ENCODE peak calls at places on chromosomes 7 and 10, in ten cellular contexts. B is Peyer's patch, M is A549, D is stomach, Y is H54, V is GM12878, U is K562, K is spleen, E is HCT116, W is breast epithelium. L is an unnamed sample.

GRCh38 chr7:91533996-91534395 is 269.8 kb downstream of the FZD1 start:
- DNase-seq in Y (no peak), U (no peak), V (no peak), E (no peak), M (no peak), B (no peak), W (no peak), K (no peak), D (no peak), L (no peak)

GRCh38 chr10:5466451-5466996 is 32.8 kb downstream of the CALML5 start:
- DNase-seq in E (no peak), D (peak; percentile 87), K (no peak), M (no peak), V (no peak), W (peak; percentile 79), Y (no peak), B (no peak), U (peak; percentile 74), L (peak; percentile 88)

GRCh38 chr7:93821463-93821862 is 69.1 kb downstream of the TFPI2 start:
- DNase-seq in W (no peak), D (no peak), Y (no peak), U (no peak), M (no peak), V (no peak), B (no peak), E (no peak), K (no peak), L (no peak)

GRCh38 chr10:5293691-5294550 is 70.8 kb upstream of the UCN3 start:
- DNase-seq in Y (peak; percentile 42), U (peak; percentile 20), W (no peak), K (peak; percentile 87), M (peak; percentile 77), D (peak; percentile 76), V (no peak), B (peak; percentile 49), E (peak; percentile 54), L (no peak)

GRCh38 chr7:142838461-142839213 is 16.2 kb upstream of the EPHB6 start:
- DNase-seq in B (no peak), Y (no peak), M (no peak), V (no peak), E (no peak), D (no peak), W (no peak), K (no peak), U (peak; percentile 70), L (no peak)

GRCh38 chr7:46559194-46559576 is 638.1 kb upstream of the IGFBP3 start:
- DNase-seq in B (no peak), K (no peak), V (no peak), U (no peak), M (no peak), Y (no peak), E (no peak), W (no peak), D (no peak), L (no peak)

GRCh38 chr10:31761156-31761555 is 167.5 kb downstream of the ARHGAP12 start:
- DNase-seq in M (no peak), V (no peak), E (no peak), B (no peak), K (no peak), D (no peak), U (no peak), Y (no peak), W (no peak), L (no peak)

GRCh38 chr7:95718556-95719410 is 53.6 kb upstream of the DYNC1I1 start:
- DNase-seq in E (peak; percentile 7), D (no peak), K (no peak), M (peak; percentile 21), Y (no peak), U (no peak), B (no peak), W (no peak), V (no peak), L (no peak)

GRCh38 chr10:78071140-78071856 is 37.6 kb downstream of the RPS24 start:
- DNase-seq in K (no peak), V (no peak), E (no peak), U (no peak), B (no peak), Y (no peak), D (no peak), W (no peak), M (no peak), L (no peak)

GRCh38 chr7:101124376-101125056 is 2.4 kb upstream of the SERPINE1 start:
- DNase-seq in V (no peak), B (no peak), U (no peak), Y (no peak), K (no peak), M (peak; percentile 76), E (no peak), D (no peak), W (no peak), L (no peak)

GRCh38 chr10:44828515-44829142 is 82.5 kb upstream of the TMEM72 start:
- DNase-seq in D (no peak), K (no peak), B (no peak), U (no peak), V (no peak), M (no peak), W (no peak), E (no peak), Y (no peak), L (no peak)

GRCh38 chr7:19648791-19649190 is 60.0 kb downstream of the POLR1F start:
- DNase-seq in E (no peak), W (no peak), B (no peak), D (no peak), K (no peak), V (no peak), M (no peak), U (no peak), Y (no peak), L (no peak)

GRCh38 chr10:37263304-37263703 is 137.9 kb downstream of the ANKRD30A start:
- DNase-seq in Y (no peak), W (no peak), E (no peak), U (no peak), M (no peak), K (no peak), D (no peak), V (no peak), B (no peak), L (no peak)

GRCh38 chr7:150376560-150376959 is 2.6 kb upstream of the ZNF775 start:
- DNase-seq in D (no peak), E (no peak), M (no peak), U (no peak), V (no peak), B (no peak), W (no peak), Y (no peak), K (no peak), L (no peak)

GRCh38 chr7:150378115-150378852 is 846 bp upstream of the ZNF775 start:
- DNase-seq in W (peak; percentile 67), E (peak; percentile 19), D (peak; percentile 66), M (peak; percentile 72), B (peak; percentile 70), Y (peak; percentile 85), U (peak; percentile 71), K (peak; percentile 84), V (no peak), L (peak; percentile 76)

GRCh38 chr7:150375662-150376521 is 3.2 kb upstream of the ZNF775 start:
- DNase-seq in D (no peak), K (no peak), V (no peak), E (no peak), W (no peak), U (no peak), M (no peak), B (no peak), Y (no peak), L (no peak)

GRCh38 chr7:150378853-150379589 is at the start of gene ZNF775:
- DNase-seq in U (peak; percentile 100), K (peak; percentile 98), W (peak; percentile 95), Y (peak; percentile 99), B (peak; percentile 94), D (peak; percentile 97), V (no peak), E (peak; percentile 85), M (peak; percentile 100), L (peak; percentile 98)

DNA sequence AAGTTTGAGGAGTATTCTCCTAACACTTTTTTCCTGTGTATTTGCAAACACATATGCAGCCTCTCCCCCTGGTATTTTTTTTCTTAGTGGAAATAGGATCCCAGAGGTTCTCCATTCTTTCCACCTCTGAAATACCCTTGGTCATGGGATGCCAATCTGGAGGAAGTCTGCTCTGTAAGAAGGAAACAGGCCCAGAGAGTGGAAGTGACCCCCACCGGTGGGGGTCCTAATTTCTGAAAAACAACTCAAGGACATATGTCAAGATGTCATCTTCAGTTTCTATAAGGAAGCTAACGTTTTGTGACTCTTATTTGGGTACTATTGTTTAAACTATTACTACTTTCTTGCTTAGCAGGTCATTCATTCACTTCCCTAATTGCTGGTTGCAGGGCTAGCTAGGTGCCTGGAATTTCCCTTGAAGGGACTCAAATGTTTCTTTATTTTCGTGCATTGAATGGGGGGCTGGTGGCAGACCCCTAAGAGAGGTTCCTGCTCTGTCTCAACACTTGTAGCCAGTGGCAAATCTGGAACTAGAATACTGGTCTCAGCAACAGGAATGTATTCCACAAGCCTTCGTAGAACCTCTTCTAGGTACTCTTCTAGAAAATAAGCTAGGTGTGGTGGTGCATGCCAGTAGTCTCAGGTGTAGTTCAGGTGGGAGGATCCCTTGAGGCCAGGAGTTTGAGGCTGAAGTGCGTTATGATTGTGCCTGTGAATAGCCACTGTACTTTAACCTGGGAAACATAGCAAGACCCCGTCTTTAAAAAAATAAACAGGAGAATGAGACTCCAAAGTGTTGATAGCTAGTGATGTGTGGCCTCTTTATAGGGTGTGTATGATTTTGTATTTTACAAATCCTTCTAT is 1.8 kb upstream of the ZNF775 start:
- DNase-seq in M (no peak), K (no peak), U (no peak), E (no peak), Y (no peak), W (no peak), B (no peak), V (no peak), D (no peak), L (no peak)
- TF ChIP-seq POLR2A in M (no peak), K (no peak), U (no peak), E (no peak), Y (no peak), W (no peak), B (no peak), V (no peak), D (no peak), L (no peak)

GRCh38 chr10:30432631-30433285 is 1.2 kb upstream of the MAP3K8 start:
- DNase-seq in E (peak; percentile 74), D (no peak), U (peak; percentile 32), K (peak; percentile 82), V (no peak), W (no peak), M (peak; percentile 55), B (no peak), Y (no peak), L (peak; percentile 70)
- TF ChIP-seq POLR2A in E (no peak), D (no peak), U (no peak), K (no peak), V (no peak), W (no peak), M (no peak), B (no peak), Y (no peak), L (no peak)

GRCh38 chr7:3578399-3578798 is 277.3 kb downstream of the SDK1 start:
- DNase-seq in K (no peak), D (no peak), M (no peak), E (no peak), W (no peak), V (no peak), B (no peak), Y (no peak), U (no peak), L (no peak)
- TF ChIP-seq POLR2A in K (no peak), D (no peak), M (no peak), E (no peak), W (no peak), V (no peak), B (no peak), Y (no peak), U (no peak), L (no peak)

GRCh38 chr7:151376218-151376902 is 33.5 kb downstream of the WDR86 start:
- DNase-seq in U (no peak), D (no peak), E (no peak), V (no peak), M (no peak), Y (no peak), K (peak; percentile 63), B (no peak), W (no peak), L (peak; percentile 62)
- TF ChIP-seq POLR2A in U (no peak), D (no peak), E (no peak), V (no peak), M (no peak), Y (no peak), K (no peak), B (no peak), W (no peak), L (no peak)

L was measured in sigmoid colon.